ENCODE peak calls at places on chromosome 6, in seven cellular contexts. W, Z, N, R, K, G and X are unnamed samples.

GRCh38 chr6:143964667-143965066 is 43.4 kb downstream of the PLAGL1 start:
- DNase-seq in W (peak; percentile 8), Z (no peak), N (peak; percentile 90), R (no peak), K (no peak), G (no peak), X (peak; percentile 56)

GRCh38 chr6:131586544-131586943 is 13.5 kb downstream of the ARG1 start:
- DNase-seq in W (no peak), Z (no peak), N (no peak), R (no peak), K (no peak), G (no peak), X (no peak)

GRCh38 chr6:37354526-37355384 is 972 bp downstream of the RNF8 start:
- DNase-seq in W (peak; percentile 17), Z (peak; percentile 34), N (peak; percentile 28), R (peak; percentile 8), K (no peak), G (peak; percentile 17), X (peak; percentile 39)

GRCh38 chr6:151773382-151773781 is 34.1 kb upstream of the ESR1 start:
- DNase-seq in W (no peak), Z (no peak), N (no peak), R (no peak), K (no peak), G (peak; percentile 8), X (no peak)

GRCh38 chr6:145036848-145037567 is 698.3 kb downstream of the EPM2A start:
- DNase-seq in W (peak; percentile 19), Z (no peak), N (no peak), R (no peak), K (no peak), G (peak; percentile 35), X (peak; percentile 21)

GRCh38 chr6:169701218-169701952 is 444 bp downstream of the WDR27 start:
- DNase-seq in W (no peak), Z (no peak), N (no peak), R (no peak), K (no peak), G (peak; percentile 39), X (no peak)

GRCh38 chr6:11043961-11044711 is at the start of gene ELOVL2:
- DNase-seq in W (peak; percentile 61), Z (peak; percentile 59), N (peak; percentile 53), R (peak; percentile 48), K (no peak), G (peak; percentile 70), X (peak; percentile 79)

GRCh38 chr6:53302678-53303360 is 45.9 kb downstream of the ELOVL5 start:
- DNase-seq in W (peak; percentile 82), Z (no peak), N (peak; percentile 55), R (no peak), K (no peak), G (peak; percentile 53), X (peak; percentile 66)

GRCh38 chr6:25025248-25025918 is 89.6 kb upstream of the RIPOR2 start:
- DNase-seq in W (no peak), Z (no peak), N (no peak), R (no peak), K (no peak), G (no peak), X (no peak)

GRCh38 chr6:147618927-147619326 is 110.4 kb downstream of the SAMD5 start:
- DNase-seq in W (no peak), Z (no peak), N (no peak), R (no peak), K (no peak), G (peak; percentile 9), X (no peak)

GRCh38 chr6:1597121-1597744 is 12.5 kb upstream of the FOXC1 start:
- DNase-seq in W (no peak), Z (no peak), N (peak; percentile 99), R (no peak), K (no peak), G (no peak), X (no peak)

GRCh38 chr6:88983532-88983931 is 20.1 kb upstream of the RNGTT start:
- DNase-seq in W (peak; percentile 36), Z (peak; percentile 55), N (peak; percentile 62), R (no peak), K (no peak), G (peak; percentile 53), X (peak; percentile 63)

GRCh38 chr6:17703256-17703694 is 3.5 kb downstream of the NUP153 start:
- DNase-seq in W (peak; percentile 82), Z (no peak), N (no peak), R (no peak), K (no peak), G (peak; percentile 57), X (peak; percentile 88)

GRCh38 chr6:22113046-22113766 is 183.6 kb downstream of the PRL start:
- DNase-seq in W (peak; percentile 100), Z (no peak), N (no peak), R (no peak), K (no peak), G (peak; percentile 54), X (peak; percentile 95)

GRCh38 chr6:43812850-43813584 is 43.0 kb downstream of the VEGFA start:
- DNase-seq in W (peak; percentile 7), Z (no peak), N (no peak), R (no peak), K (no peak), G (peak; percentile 52), X (peak; percentile 50)

GRCh38 chr6:21103626-21104224 is 489.8 kb upstream of the SOX4 start:
- DNase-seq in W (peak; percentile 52), Z (no peak), N (no peak), R (no peak), K (no peak), G (peak; percentile 69), X (no peak)

GRCh38 chr6:63537126-63537958 is 34.9 kb upstream of the LOC128125822 start:
- DNase-seq in W (no peak), Z (no peak), N (peak; percentile 41), R (no peak), K (no peak), G (no peak), X (no peak)

GRCh38 chr6:108163267-108163643 is 2.6 kb upstream of the NR2E1 start:
- DNase-seq in W (no peak), Z (peak; percentile 57), N (no peak), R (no peak), K (no peak), G (peak; percentile 30), X (no peak)

GRCh38 chr6:158160932-158161539 is 7.0 kb downstream of the SERAC1 start:
- DNase-seq in W (peak; percentile 73), Z (no peak), N (no peak), R (no peak), K (no peak), G (peak; percentile 61), X (peak; percentile 47)

GRCh38 chr6:97401533-97401932 is 118.5 kb upstream of the MMS22L start:
- DNase-seq in W (peak; percentile 8), Z (no peak), N (peak; percentile 5), R (no peak), K (no peak), G (no peak), X (no peak)

GRCh38 chr6:106979435-106979884 is 4.9 kb upstream of the CD24 start:
- DNase-seq in W (peak; percentile 76), Z (peak; percentile 96), N (peak; percentile 91), R (peak; percentile 86), K (peak; percentile 95), G (peak; percentile 97), X (peak; percentile 75)
- H2AK5ac ChIP-seq in W (no peak overlapping the region), Z (no peak overlapping the region), N (no peak overlapping the region), R (no peak overlapping the region), K (no peak overlapping the region), G (no peak overlapping the region), X (no peak overlapping the region)

GRCh38 chr6:35586542-35586941 is 73.8 kb upstream of the TULP1 start:
- DNase-seq in W (no peak), Z (no peak), N (no peak), R (no peak), K (no peak), G (peak; percentile 76), X (no peak)

GRCh38 chr6:35583893-35584688 is 71.4 kb upstream of the TULP1 start:
- DNase-seq in W (peak; percentile 77), Z (peak; percentile 56), N (peak; percentile 76), R (peak; percentile 66), K (peak; percentile 23), G (peak; percentile 82), X (peak; percentile 75)

GRCh38 chr6:35581633-35582032 is 68.9 kb upstream of the TULP1 start:
- DNase-seq in W (peak; percentile 26), Z (no peak), N (no peak), R (no peak), K (no peak), G (no peak), X (peak; percentile 64)

GRCh38 chr6:35585688-35586087 is 73.0 kb upstream of the TULP1 start:
- DNase-seq in W (no peak), Z (no peak), N (no peak), R (no peak), K (no peak), G (no peak), X (no peak)

GRCh38 chr6:35582315-35582714 is 69.6 kb upstream of the TULP1 start:
- DNase-seq in W (no peak), Z (no peak), N (no peak), R (no peak), K (no peak), G (no peak), X (no peak)
- H2AK5ac ChIP-seq in W (no peak overlapping the region), Z (no peak overlapping the region), N (no peak overlapping the region), R (no peak overlapping the region), K (no peak overlapping the region), G (no peak overlapping the region), X (no peak overlapping the region)

DNA sequence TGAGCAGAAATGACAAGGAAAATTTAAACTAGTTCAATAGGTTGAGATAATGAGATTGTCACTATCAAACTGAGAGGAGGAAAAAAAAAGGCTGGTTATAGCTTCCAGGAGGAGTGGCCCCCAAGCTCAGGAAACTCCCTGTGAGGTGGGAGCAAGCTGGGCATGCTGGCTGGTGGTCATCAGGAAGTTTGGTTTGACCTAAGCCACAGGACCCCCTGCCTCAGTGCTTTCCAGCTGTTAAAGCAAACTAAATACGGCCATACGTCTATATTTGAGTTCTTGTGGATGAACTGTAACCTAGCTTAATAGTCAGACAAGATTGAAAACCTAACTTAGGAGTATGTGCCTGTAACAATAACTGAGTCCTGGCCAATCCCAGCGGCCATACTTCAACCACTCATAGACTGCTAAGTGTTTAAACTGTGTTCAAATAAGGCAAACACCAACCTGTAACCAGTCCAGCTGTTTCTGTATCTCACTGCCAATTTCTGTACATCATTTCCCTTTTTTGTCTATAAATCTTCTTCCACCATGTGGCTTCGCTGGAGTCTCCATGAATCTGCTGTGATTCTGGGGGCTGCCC is 24.6 kb upstream of the ZBTB24 start:
- DNase-seq in W (no peak), Z (no peak), N (no peak), R (no peak), K (no peak), G (no peak), X (no peak)
- H2AK5ac ChIP-seq in W (no peak overlapping the region), Z (no peak overlapping the region), N (no peak overlapping the region), R (no peak overlapping the region), K (no peak overlapping the region), G (no peak overlapping the region), X (no peak overlapping the region)

GRCh38 chr6:39003488-39003887 is 45.1 kb upstream of the GLP1R start:
- DNase-seq in W (no peak), Z (no peak), N (no peak), R (no peak), K (no peak), G (no peak), X (no peak)

GRCh38 chr6:39004801-39005200 is 43.8 kb upstream of the GLP1R start:
- DNase-seq in W (no peak), Z (no peak), N (no peak), R (no peak), K (no peak), G (no peak), X (no peak)

GRCh38 chr6:39007575-39007974 is 41.0 kb upstream of the GLP1R start:
- DNase-seq in W (no peak), Z (no peak), N (no peak), R (no peak), K (no peak), G (no peak), X (no peak)

GRCh38 chr6:39005774-39006173 is 42.8 kb upstream of the GLP1R start:
- DNase-seq in W (no peak), Z (no peak), N (no peak), R (no peak), K (no peak), G (no peak), X (no peak)

GRCh38 chr6:39003072-39003471 is 45.5 kb upstream of the GLP1R start:
- DNase-seq in W (no peak), Z (no peak), N (peak; percentile 58), R (peak; percentile 12), K (no peak), G (no peak), X (no peak)
- H2AK5ac ChIP-seq in W (no peak overlapping the region), Z (no peak overlapping the region), N (no peak overlapping the region), R (no peak overlapping the region), K (no peak overlapping the region), G (no peak overlapping the region), X (no peak overlapping the region)